ENCODE peak calls at places on chromosomes 12 and 14, in four cellular contexts. One of them, this sample, is unnamed.

GRCh38 chr12:6917491-6918231 is 3.3 kb downstream of the ENO2 start:
- DNase-seq in IMR-90: peak; percentile 65
- DNase-seq in A549: no peak
- DNase-seq in K562: no peak
- DNase-seq in this sample: no peak

GRCh38 chr14:85471744-85472143 is 58.2 kb upstream of the FLRT2 start:
- DNase-seq in IMR-90: peak; percentile 94
- DNase-seq in A549: peak; percentile 95
- DNase-seq in K562: no peak
- DNase-seq in this sample: peak; percentile 77

GRCh38 chr12:82468563-82468962 is 110.2 kb downstream of the METTL25 start:
- DNase-seq in IMR-90: no peak
- DNase-seq in A549: no peak
- DNase-seq in K562: no peak
- DNase-seq in this sample: no peak

GRCh38 chr14:71529855-71530254 is 402.4 kb upstream of the RGS6 start:
- DNase-seq in IMR-90: no peak
- DNase-seq in A549: no peak
- DNase-seq in K562: no peak
- DNase-seq in this sample: no peak

GRCh38 chr14:36817071-36817930 is 155.6 kb downstream of the PAX9 start:
- DNase-seq in IMR-90: no peak
- DNase-seq in A549: no peak
- DNase-seq in K562: no peak
- DNase-seq in this sample: no peak

GRCh38 chr14:51780741-51781140 is 79.7 kb upstream of the GNG2 start:
- DNase-seq in IMR-90: peak; percentile 42
- DNase-seq in A549: no peak
- DNase-seq in K562: no peak
- DNase-seq in this sample: no peak

GRCh38 chr14:32710351-32711102 is 228.2 kb upstream of the NPAS3 start:
- DNase-seq in IMR-90: peak; percentile 49
- DNase-seq in A549: no peak
- DNase-seq in K562: no peak
- DNase-seq in this sample: no peak

GRCh38 chr12:2003676-2004112 is 563 bp downstream of the DCP1B start:
- DNase-seq in IMR-90: peak; percentile 24
- DNase-seq in A549: no peak
- DNase-seq in K562: no peak
- DNase-seq in this sample: no peak

GRCh38 chr14:96117101-96117897 is 78.1 kb downstream of the C14orf132 start:
- DNase-seq in IMR-90: peak; percentile 54
- DNase-seq in A549: no peak
- DNase-seq in K562: no peak
- DNase-seq in this sample: no peak

GRCh38 chr14:61671086-61671485 is 24.2 kb upstream of the HIF1A start:
- DNase-seq in IMR-90: no peak
- DNase-seq in A549: no peak
- DNase-seq in K562: no peak
- DNase-seq in this sample: no peak

GRCh38 chr12:114687802-114688201 is 3.8 kb upstream of the TBX3 start:
- DNase-seq in IMR-90: no peak
- DNase-seq in A549: no peak
- DNase-seq in K562: no peak
- DNase-seq in this sample: no peak

GRCh38 chr14:23183479-23183878 is at the start of gene SLC7A8:
- DNase-seq in IMR-90: no peak
- DNase-seq in A549: no peak
- DNase-seq in K562: no peak
- DNase-seq in this sample: no peak

GRCh38 chr12:64625243-64626077 is 15.2 kb downstream of the RASSF3 start:
- DNase-seq in IMR-90: peak; percentile 94
- DNase-seq in A549: peak; percentile 92
- DNase-seq in K562: peak; percentile 26
- DNase-seq in this sample: peak; percentile 85

GRCh38 chr14:25308244-25308643 is 258.3 kb upstream of the STXBP6 start:
- DNase-seq in IMR-90: no peak
- DNase-seq in A549: peak; percentile 0
- DNase-seq in K562: no peak
- DNase-seq in this sample: peak; percentile 23

GRCh38 chr12:52010152-52010622 is 3.4 kb downstream of the TAMALIN start:
- DNase-seq in IMR-90: peak; percentile 83
- DNase-seq in A549: no peak
- DNase-seq in K562: peak; percentile 93
- DNase-seq in this sample: peak; percentile 72

GRCh38 chr12:123427036-123427769 is 9.3 kb downstream of the RILPL2 start:
- DNase-seq in IMR-90: no peak
- DNase-seq in A549: no peak
- DNase-seq in K562: no peak
- DNase-seq in this sample: no peak

GRCh38 chr12:48907243-48907642 is 18.0 kb downstream of the FKBP11 start:
- DNase-seq in IMR-90: no peak
- DNase-seq in A549: no peak
- DNase-seq in K562: no peak
- DNase-seq in this sample: no peak

GRCh38 chr14:64860039-64860438 is 19.7 kb downstream of the SPTB start:
- DNase-seq in IMR-90: no peak
- DNase-seq in A549: no peak
- DNase-seq in K562: no peak
- DNase-seq in this sample: no peak

GRCh38 chr14:28059254-28059653 is 707.3 kb upstream of the FOXG1 start:
- DNase-seq in IMR-90: no peak
- DNase-seq in A549: no peak
- DNase-seq in K562: no peak
- DNase-seq in this sample: no peak

GRCh38 chr14:93056166-93056839 is 59.4 kb downstream of the ITPK1 start:
- DNase-seq in IMR-90: no peak
- DNase-seq in A549: peak; percentile 49
- DNase-seq in K562: peak; percentile 25
- DNase-seq in this sample: no peak

GRCh38 chr12:16358896-16359295 is 11.5 kb downstream of the MGST1 start:
- DNase-seq in IMR-90: peak; percentile 34
- DNase-seq in A549: no peak
- DNase-seq in K562: no peak
- DNase-seq in this sample: no peak

GRCh38 chr12:20624718-20625117 is 70.4 kb upstream of the SLCO1C1 start:
- DNase-seq in IMR-90: peak; percentile 30
- DNase-seq in A549: peak; percentile 79
- DNase-seq in K562: no peak
- DNase-seq in this sample: peak; percentile 56

GRCh38 chr12:89040146-89040964 is 311.9 kb downstream of the DUSP6 start:
- DNase-seq in IMR-90: peak; percentile 44
- DNase-seq in A549: no peak
- DNase-seq in K562: no peak
- DNase-seq in this sample: no peak

GRCh38 chr14:67003009-67003753 is 186.1 kb upstream of the GARIN2 start:
- DNase-seq in IMR-90: no peak
- DNase-seq in A549: no peak
- DNase-seq in K562: no peak
- DNase-seq in this sample: no peak

GRCh38 chr14:75418779-75419768 is 8.7 kb upstream of the JDP2 start:
- DNase-seq in IMR-90: no peak
- DNase-seq in A549: peak; percentile 46
- DNase-seq in K562: peak; percentile 66
- DNase-seq in this sample: no peak

GRCh38 chr14:61421212-61421923 is 100.0 kb downstream of the PRKCH start:
- DNase-seq in IMR-90: no peak
- DNase-seq in A549: no peak
- DNase-seq in K562: no peak
- DNase-seq in this sample: no peak

GRCh38 chr12:31600252-31600651 is 9.3 kb upstream of the DENND5B start:
- DNase-seq in IMR-90: no peak
- DNase-seq in A549: peak; percentile 45
- DNase-seq in K562: no peak
- DNase-seq in this sample: no peak

GRCh38 chr14:21528381-21529348 is 2.5 kb upstream of the SALL2 start:
- DNase-seq in IMR-90: peak; percentile 52
- DNase-seq in A549: no peak
- DNase-seq in K562: peak; percentile 47
- DNase-seq in this sample: peak; percentile 93

GRCh38 chr12:115632323-115632722 is 645.2 kb downstream of the MED13L start:
- DNase-seq in IMR-90: peak; percentile 28
- DNase-seq in A549: no peak
- DNase-seq in K562: no peak
- DNase-seq in this sample: no peak

GRCh38 chr12:633731-634130 is 29.5 kb downstream of the NINJ2 start:
- DNase-seq in IMR-90: no peak
- DNase-seq in A549: no peak
- DNase-seq in K562: no peak
- DNase-seq in this sample: peak; percentile 48

GRCh38 chr12:100860611-100861010 is 66.0 kb downstream of the ANO4 start:
- DNase-seq in IMR-90: no peak
- DNase-seq in A549: no peak
- DNase-seq in K562: no peak
- DNase-seq in this sample: no peak
- H3K4me2 ChIP-seq in IMR-90: no peak overlapping the region
- H3K4me2 ChIP-seq in A549: no peak overlapping the region
- H3K4me2 ChIP-seq in K562: no peak overlapping the region
- H3K4me2 ChIP-seq in this sample: no peak overlapping the region

GRCh38 chr12:109995703-109996482 is at the start of gene GIT2:
- DNase-seq in IMR-90: peak; percentile 90
- DNase-seq in A549: peak; percentile 95
- DNase-seq in K562: peak; percentile 91
- DNase-seq in this sample: peak; percentile 91

GRCh38 chr12:109995366-109995702 is 834 bp downstream of the GIT2 start:
- DNase-seq in IMR-90: no peak
- DNase-seq in A549: no peak
- DNase-seq in K562: no peak
- DNase-seq in this sample: no peak

GRCh38 chr12:109993091-109993490 is 3.1 kb downstream of the GIT2 start:
- DNase-seq in IMR-90: no peak
- DNase-seq in A549: no peak
- DNase-seq in K562: no peak
- DNase-seq in this sample: no peak

GRCh38 chr12:109996483-109996853 is 300 bp upstream of the GIT2 start:
- DNase-seq in IMR-90: no peak
- DNase-seq in A549: no peak
- DNase-seq in K562: no peak
- DNase-seq in this sample: no peak

DNA sequence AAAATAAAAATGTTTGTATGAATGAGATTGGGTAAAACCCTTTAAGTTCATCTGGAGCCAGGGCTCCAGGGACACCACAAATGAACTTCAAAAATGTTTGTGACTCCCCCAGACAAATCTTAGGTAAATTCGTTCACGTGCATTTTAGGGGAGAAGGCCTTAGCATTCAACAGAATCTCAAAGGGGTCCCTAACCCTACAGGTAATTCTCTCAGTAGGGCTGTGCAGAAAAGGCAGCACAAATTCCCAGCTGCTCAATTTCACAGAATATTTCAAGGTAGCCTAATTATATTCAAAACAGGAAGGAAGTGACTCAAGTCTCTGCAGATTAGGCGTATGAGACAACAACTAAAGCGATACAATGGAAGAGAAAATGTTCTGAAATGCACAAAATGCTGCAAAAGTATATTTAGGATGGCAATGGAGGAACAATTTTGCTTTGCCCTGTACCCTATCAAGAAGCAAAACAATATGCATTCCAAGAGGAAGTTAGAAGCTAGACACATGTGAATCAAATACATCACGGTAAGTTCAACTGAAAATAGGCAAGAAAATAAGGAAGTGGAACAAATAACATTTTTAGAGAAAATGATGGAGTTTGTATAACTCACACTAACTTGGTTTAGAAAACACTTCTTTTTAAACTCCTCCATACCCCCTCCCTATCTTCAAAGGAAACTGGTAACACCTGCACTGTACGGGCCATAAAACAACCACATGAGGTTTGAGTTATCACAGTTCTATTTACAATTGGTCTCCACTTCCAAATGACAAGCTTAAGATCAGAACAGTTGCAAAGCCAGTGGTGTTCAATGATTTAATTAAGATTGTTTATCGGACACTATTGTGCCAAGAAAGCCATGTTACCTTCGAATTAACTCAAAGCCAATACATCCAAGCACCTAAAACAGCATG is 1.6 kb downstream of the GIT2 start:
- DNase-seq in IMR-90: no peak
- DNase-seq in A549: no peak
- DNase-seq in K562: no peak
- DNase-seq in this sample: no peak
- TF ChIP-seq MAZ in IMR-90: no peak
- TF ChIP-seq MAZ in A549: no peak
- TF ChIP-seq MAZ in K562: no peak
- TF ChIP-seq MAZ in this sample: no peak

DNA sequence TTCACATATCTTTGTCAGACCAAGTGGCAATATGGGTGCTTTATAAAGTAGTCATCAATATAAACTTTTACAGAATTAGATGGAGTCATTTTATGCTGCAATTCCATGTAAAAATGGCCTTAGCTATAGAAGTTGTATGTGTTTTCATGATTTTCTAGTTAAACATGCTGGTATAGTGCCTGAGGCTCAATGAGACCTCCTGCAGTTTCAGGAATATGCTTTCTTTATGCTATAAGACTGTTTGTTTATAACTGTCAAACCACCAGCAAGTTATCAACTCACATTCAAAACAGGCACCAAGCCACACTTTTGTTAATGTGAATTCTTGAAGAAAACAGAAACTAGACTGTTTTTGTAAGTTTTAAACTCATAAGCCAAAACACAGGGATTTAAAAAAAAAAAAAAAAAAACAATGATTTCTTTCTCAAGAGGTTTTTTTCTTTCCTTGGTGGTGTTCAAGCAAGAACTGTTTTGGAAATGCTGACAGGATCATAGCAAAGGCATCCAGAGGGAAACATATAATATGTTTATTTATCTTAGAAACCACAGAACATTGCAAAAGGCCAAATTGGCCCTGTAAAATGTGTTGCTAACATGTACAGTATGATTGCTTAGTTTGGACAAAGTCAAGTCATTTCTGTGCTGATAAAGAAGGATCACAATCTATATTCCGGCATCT is 28.8 kb upstream of the LUM start:
- DNase-seq in IMR-90: peak; percentile 95
- DNase-seq in A549: no peak
- DNase-seq in K562: no peak
- DNase-seq in this sample: no peak
- H3K4me2 ChIP-seq in IMR-90: peak overlapping the region; percentile 56
- H3K4me2 ChIP-seq in A549: no peak overlapping the region
- H3K4me2 ChIP-seq in K562: no peak overlapping the region
- H3K4me2 ChIP-seq in this sample: no peak overlapping the region

DNA sequence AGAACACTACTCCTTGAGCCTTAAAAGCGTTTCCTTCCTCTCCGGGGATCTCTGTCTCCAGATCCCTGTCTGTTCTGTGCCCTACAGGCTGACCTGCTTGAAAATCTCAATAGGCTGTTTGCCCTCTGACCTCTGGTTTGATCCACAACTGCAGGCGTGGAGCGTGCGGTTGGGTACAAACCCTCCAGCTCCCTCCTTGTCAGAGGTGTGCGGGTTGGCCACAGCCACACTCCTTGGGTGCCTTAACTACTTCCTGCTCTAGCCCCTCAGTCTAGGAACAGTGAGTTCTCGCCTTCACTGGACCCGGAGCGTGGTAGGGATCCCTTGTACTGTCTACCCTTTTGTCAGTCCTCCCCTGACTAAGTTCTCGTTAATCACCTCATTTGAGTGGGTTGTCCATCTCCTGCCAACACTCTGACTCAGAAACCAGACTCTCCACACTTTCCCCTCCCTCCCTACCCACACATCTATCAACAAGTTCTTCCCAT is 33.1 kb downstream of the CMKLR1 start:
- DNase-seq in IMR-90: peak; percentile 15
- DNase-seq in A549: no peak
- DNase-seq in K562: peak; percentile 11
- DNase-seq in this sample: no peak
- TF ChIP-seq MAZ in IMR-90: no peak
- TF ChIP-seq MAZ in A549: no peak
- TF ChIP-seq MAZ in K562: no peak
- TF ChIP-seq MAZ in this sample: no peak

This sample was measured in HepG2.